ENCODE peak calls at places on chromosomes 12 and 14, in six cellular contexts. K is Panc1; R is spleen; V is GM23338; A is CD8-positive, alpha-beta T cell; T is hepatocyte. H is an unnamed sample.

GRCh38 chr12:76109879-76110278 is 25.4 kb upstream of the NAP1L1 start:
- DNase-seq in T (no peak), K (no peak), A (no peak), R (no peak), V (no peak), H (no peak)

GRCh38 chr12:83461326-83461985 is 774.8 kb downstream of the TMTC2 start:
- DNase-seq in V (no peak), R (no peak), K (no peak), T (no peak), A (no peak), H (no peak)

GRCh38 chr14:89828473-89829200 is 125.9 kb downstream of the EFCAB11 start:
- DNase-seq in V (no peak), R (no peak), A (no peak), K (no peak), T (no peak), H (no peak)

GRCh38 chr12:79691299-79692248 is 810 bp upstream of the PAWR start:
- DNase-seq in V (no peak), T (peak), R (no peak), K (peak), A (no peak), H (no peak)

GRCh38 chr14:35897616-35898111 is 71.5 kb downstream of the BRMS1L start:
- DNase-seq in A (no peak), R (no peak), V (peak), K (no peak), T (no peak), H (no peak)

GRCh38 chr14:76267322-76268012 is 108.5 kb upstream of the ESRRB start:
- DNase-seq in T (peak), R (no peak), K (peak), V (peak), A (no peak), H (no peak)

GRCh38 chr12:124736115-124737039 is 127.3 kb downstream of the SCARB1 start:
- DNase-seq in V (no peak), T (no peak), A (no peak), K (no peak), R (no peak), H (no peak)

GRCh38 chr14:43410631-43411030 is 1096.5 kb downstream of the FSCB start:
- DNase-seq in A (no peak), V (peak), K (no peak), R (peak), T (no peak), H (no peak)

GRCh38 chr14:73589128-73589527 is 2.5 kb upstream of the ACOT4 start:
- DNase-seq in R (no peak), T (no peak), A (no peak), V (no peak), K (no peak), H (no peak)

GRCh38 chr12:129827985-129828384 is 75.8 kb downstream of the TMEM132D start:
- DNase-seq in R (no peak), T (no peak), V (peak), K (no peak), A (no peak), H (no peak)

GRCh38 chr12:51371295-51371953 is 19.8 kb downstream of the GALNT6 start:
- DNase-seq in K (peak), T (peak), R (no peak), V (peak), A (no peak), H (peak)

GRCh38 chr12:11882301-11883019 is 188.3 kb upstream of the BCL2L14 start:
- DNase-seq in A (no peak), T (no peak), R (no peak), V (no peak), K (no peak), H (no peak)

GRCh38 chr12:48131517-48131916 is 12.4 kb downstream of the PFKM start:
- DNase-seq in T (no peak), V (no peak), A (no peak), K (no peak), R (no peak), H (no peak)

GRCh38 chr12:132866251-132866828 is 21.1 kb downstream of the CHFR start:
- DNase-seq in T (peak), V (peak), A (no peak), R (no peak), K (no peak), H (no peak)

GRCh38 chr14:106622200-106622745 is 1095.9 kb downstream of the TMEM121 start:
- DNase-seq in V (no peak), K (no peak), T (no peak), A (peak), R (no peak), H (no peak)

GRCh38 chr14:95355422-95355821 is 35.7 kb upstream of the CLMN start:
- DNase-seq in T (no peak), A (no peak), K (no peak), R (no peak), V (no peak), H (no peak)

GRCh38 chr14:30194769-30195168 is 267.1 kb upstream of the PRKD1 start:
- DNase-seq in V (no peak), K (no peak), A (no peak), T (no peak), R (no peak), H (no peak)

GRCh38 chr12:5733136-5733755 is 211.8 kb downstream of the ANO2 start:
- DNase-seq in T (no peak), R (no peak), K (no peak), V (no peak), A (no peak), H (no peak)

GRCh38 chr12:94603434-94604068 is 46.8 kb downstream of the TMCC3 start:
- DNase-seq in T (no peak), V (peak), K (no peak), R (peak), A (peak), H (no peak)

GRCh38 chr14:73749706-73750105 is 35.5 kb upstream of the PNMA1 start:
- DNase-seq in T (peak), A (no peak), R (peak), V (no peak), K (no peak), H (no peak)

GRCh38 chr14:96264850-96265249 is 8.8 kb downstream of the BDKRB1 start:
- DNase-seq in V (peak), T (no peak), R (no peak), A (no peak), K (no peak), H (no peak)

GRCh38 chr12:2752676-2753371 is 41.9 kb upstream of the FKBP4 start:
- DNase-seq in A (peak), T (peak), K (no peak), R (peak), V (peak), H (no peak)

GRCh38 chr12:116441292-116441691 is 117.9 kb upstream of the MAP1LC3B2 start:
- DNase-seq in A (no peak), T (no peak), K (no peak), V (no peak), R (peak), H (no peak)

GRCh38 chr12:104460973-104461693 is 4.4 kb downstream of the CHST11 start:
- DNase-seq in K (no peak), R (no peak), V (no peak), A (no peak), T (no peak), H (no peak)

GRCh38 chr12:31591308-31591901 is 469 bp upstream of the DENND5B start:
- DNase-seq in K (peak), R (no peak), T (peak), V (peak), A (no peak), H (no peak)

GRCh38 chr14:76486251-76486743 is 110.4 kb downstream of the ESRRB start:
- DNase-seq in R (peak), T (no peak), V (no peak), K (no peak), A (no peak), H (no peak)

GRCh38 chr12:131912526-131913274 is 16.4 kb upstream of the PUS1 start:
- DNase-seq in A (no peak), R (no peak), K (no peak), V (no peak), T (peak), H (peak)

GRCh38 chr12:82627799-82628198 is 58.9 kb upstream of the TMTC2 start:
- DNase-seq in V (peak), R (no peak), T (peak), K (no peak), A (no peak), H (no peak)

GRCh38 chr12:116880213-116880816 is 926 bp downstream of the HRK start:
- DNase-seq in A (no peak), R (peak), V (peak), T (no peak), K (no peak), H (no peak)

GRCh38 chr12:110316861-110317260 is 35.8 kb downstream of the ATP2A2 start:
- DNase-seq in K (no peak), A (no peak), T (no peak), R (no peak), V (no peak), H (no peak)
- H3K4me3 ChIP-seq in K (no peak), A (no peak), T (no peak), R (no peak), V (no peak), H (no peak)

GRCh38 chr12:64701283-64701682 is 57.9 kb downstream of the GNS start:
- DNase-seq in T (no peak), A (no peak), K (no peak), R (no peak), V (no peak), H (no peak)

GRCh38 chr12:64706366-64706765 is 52.8 kb downstream of the GNS start:
- DNase-seq in R (no peak), K (no peak), T (no peak), V (no peak), A (no peak), H (no peak)

GRCh38 chr12:64709429-64709828 is 49.8 kb downstream of the GNS start:
- DNase-seq in K (no peak), A (no peak), T (no peak), R (no peak), V (no peak), H (no peak)

GRCh38 chr12:64707362-64707761 is 51.8 kb downstream of the GNS start:
- DNase-seq in A (no peak), T (no peak), K (no peak), R (no peak), V (no peak), H (no peak)

DNA sequence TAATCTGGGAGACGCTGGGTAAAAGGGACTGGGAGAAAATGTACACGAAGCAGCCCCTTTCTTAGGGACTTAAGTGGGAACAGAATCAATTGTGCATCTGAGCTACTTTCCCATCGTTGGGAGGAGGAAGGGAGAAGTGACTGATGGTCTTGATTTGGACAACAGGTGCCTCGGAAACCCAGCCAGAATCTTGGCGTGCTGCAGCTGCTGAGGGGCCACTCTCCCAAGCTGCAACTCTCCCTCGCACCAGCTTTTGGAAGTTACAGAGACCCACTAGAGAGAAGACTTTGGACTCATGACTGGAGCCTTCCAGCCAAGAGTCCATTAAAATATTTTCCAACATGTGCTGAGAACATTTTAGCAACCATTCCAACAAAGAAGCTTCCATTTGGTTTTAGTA is 52.4 kb downstream of the GNS start:
- DNase-seq in V (no peak), A (no peak), K (no peak), T (no peak), R (no peak), H (no peak)
- H3K27ac ChIP-seq in V (no peak), A (no peak), K (no peak), T (no peak), R (no peak), H (no peak)

DNA sequence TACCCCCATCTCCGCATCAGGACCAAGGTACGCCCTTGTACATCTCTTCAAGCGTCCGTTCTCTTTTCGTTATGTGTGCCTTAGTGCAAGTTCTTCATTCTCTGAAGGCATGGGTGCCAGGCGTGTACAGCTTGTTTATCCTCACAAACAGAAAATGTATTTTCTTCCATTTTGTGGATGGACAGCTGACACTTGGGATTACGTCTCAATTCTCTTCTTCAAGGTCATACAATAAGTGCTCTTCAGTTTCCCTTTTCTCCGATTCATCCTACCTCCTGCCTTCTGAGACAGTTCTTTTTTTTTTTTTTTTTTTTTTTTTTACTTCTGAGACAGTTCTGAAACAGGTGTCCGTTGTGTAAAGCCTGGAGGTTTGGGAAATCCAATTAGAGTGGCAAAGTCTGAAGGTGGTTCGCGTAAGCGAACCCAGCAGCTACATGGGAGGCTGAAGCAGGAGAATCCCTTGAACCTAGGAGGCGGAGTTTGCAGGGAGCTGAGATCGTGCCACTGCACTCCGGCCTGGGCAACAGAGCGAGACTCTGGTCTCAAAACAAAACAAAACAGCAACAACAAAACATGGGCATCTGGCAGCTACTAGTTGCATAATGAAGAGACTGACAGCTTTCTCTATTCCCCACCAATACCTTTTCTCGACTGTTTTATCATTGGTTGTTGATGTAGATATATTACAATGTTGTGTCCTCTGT is 734 bp downstream of the COX6A1 start:
- DNase-seq in R (no peak), K (no peak), V (no peak), T (no peak), A (no peak), H (no peak)
- TF ChIP-seq CTCF in R (no peak), K (no peak), V (no peak), T (no peak), A (no peak), H (no peak)

DNA sequence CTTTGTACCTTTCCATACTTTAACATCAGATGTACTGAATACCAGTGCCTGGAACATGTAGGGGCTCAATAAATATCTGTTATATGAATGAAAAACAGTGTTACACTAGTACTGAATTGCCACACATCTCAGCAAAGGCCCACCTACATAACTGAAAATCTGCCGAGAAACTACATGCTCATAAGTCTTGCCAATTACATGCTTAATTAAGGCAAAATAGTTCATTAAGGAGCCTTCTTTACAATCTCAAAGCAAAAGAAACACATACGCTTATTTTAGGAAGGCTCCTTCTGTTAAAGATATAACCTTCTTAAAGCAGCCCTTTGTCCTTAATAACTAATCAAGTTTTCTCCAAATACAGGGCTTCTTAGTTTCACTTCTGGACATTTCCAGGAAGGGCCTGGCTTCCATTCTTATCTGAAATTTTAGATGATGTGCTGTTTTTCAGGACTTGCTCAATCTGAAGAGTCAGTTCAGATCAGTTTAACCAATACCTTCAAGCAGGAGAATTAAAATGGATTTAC is 11.5 kb downstream of the LIMA1 start:
- DNase-seq in V (no peak), R (no peak), A (no peak), K (no peak), T (no peak), H (no peak)
- H3K4me3 ChIP-seq in V (no peak), R (peak), A (no peak), K (peak), T (no peak), H (no peak)

DNA sequence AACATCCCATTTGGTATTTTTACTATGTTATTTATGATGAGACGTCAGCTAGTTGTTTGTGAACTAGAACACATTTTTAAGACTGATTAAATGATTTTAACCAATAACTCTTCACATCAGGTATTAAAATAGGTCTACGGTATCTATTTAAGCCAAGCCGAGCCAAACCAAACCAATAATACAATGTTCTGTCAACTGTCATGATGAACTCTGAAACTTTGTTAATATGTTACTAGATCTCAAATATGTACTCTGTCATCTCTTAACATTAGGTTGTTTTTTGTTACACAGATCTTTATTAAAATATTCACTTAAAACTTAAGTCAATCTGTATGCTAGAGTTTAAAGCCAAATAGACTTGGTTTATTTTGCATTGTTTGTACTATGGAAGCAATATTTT is 1.0 kb downstream of the ART4 start:
- DNase-seq in K (no peak), R (no peak), A (no peak), T (no peak), V (no peak), H (no peak)
- H3K27ac ChIP-seq in K (no peak), R (peak), A (no peak), T (peak), V (no peak), H (no peak)

GRCh38 chr14:86055512-86055911 is 525.6 kb downstream of the FLRT2 start:
- DNase-seq in A (no peak), V (peak), T (no peak), K (no peak), R (no peak), H (no peak)
- TF ChIP-seq CTCF in A (no peak), V (peak), T (peak), K (peak), R (no peak), H (peak)

GRCh38 chr14:40347675-40348074 is 915.4 kb upstream of the FBXO33 start:
- DNase-seq in V (peak), T (no peak), K (no peak), A (no peak), R (no peak), H (no peak)
- H3K4me3 ChIP-seq in V (peak), T (peak), K (no peak), A (no peak), R (no peak), H (no peak)

DNA sequence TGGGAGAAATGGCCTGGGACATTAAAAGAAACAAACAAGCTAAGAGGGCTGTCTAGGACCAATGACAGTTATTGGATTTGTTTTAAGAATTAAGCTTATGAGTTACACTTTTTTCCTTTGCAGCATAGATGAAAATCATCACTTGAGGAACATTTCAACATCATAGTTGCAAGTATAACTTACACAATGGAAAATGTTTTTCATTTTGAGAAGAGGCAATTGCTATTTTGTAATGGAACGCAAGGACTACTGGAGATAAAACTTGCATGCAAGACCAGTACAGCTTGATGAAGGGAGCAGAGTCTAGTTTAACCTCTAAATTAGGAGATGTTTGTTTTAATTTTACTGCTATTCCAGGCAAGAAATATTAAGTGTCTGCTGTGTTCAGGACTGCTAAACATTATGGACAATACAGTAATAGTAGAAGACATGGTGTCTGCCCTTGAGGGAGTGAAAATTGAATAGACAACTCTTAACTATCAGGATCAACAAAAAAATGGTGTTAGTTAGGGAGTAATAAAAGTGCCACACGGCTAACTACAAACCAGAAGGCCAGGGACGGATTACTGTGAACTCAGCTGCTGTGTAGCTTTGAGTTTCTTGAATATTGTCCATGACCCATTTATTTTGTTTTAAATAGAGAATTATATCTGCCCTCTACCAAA is 374.5 kb downstream of the RAD51B start:
- DNase-seq in A (no peak), R (no peak), T (peak), K (no peak), V (no peak), H (no peak)
- H3K27ac ChIP-seq in A (no peak), R (no peak), T (peak), K (peak), V (no peak), H (no peak)

GRCh38 chr12:45763381-45763780 is 33.9 kb downstream of the ARID2 start:
- DNase-seq in T (no peak), V (no peak), K (no peak), R (no peak), A (no peak), H (no peak)

GRCh38 chr12:45756666-45757065 is 27.2 kb downstream of the ARID2 start:
- DNase-seq in A (no peak), V (peak), T (no peak), K (no peak), R (no peak), H (no peak)

GRCh38 chr12:45757172-45757571 is 27.7 kb downstream of the ARID2 start:
- DNase-seq in K (no peak), A (no peak), V (no peak), R (no peak), T (no peak), H (no peak)

GRCh38 chr12:45762185-45763110 is 32.9 kb downstream of the ARID2 start:
- DNase-seq in R (no peak), A (no peak), T (peak), V (peak), K (no peak), H (no peak)

GRCh38 chr12:45760333-45760732 is 30.8 kb downstream of the ARID2 start:
- DNase-seq in V (no peak), R (no peak), A (no peak), T (no peak), K (no peak), H (no peak)
- TF ChIP-seq CTCF in V (no peak), R (no peak), A (no peak), T (no peak), K (no peak), H (no peak)

H was measured in RWPE2.